ENCODE peak calls at places on chromosomes 6 and 20, in four cellular contexts. R, L, H and Q are unnamed samples.

GRCh38 chr6:160393966-160394653 is 45.9 kb downstream of the SLC22A3 start:
- DNase-seq in L (no peak), H (peak; percentile 48), R (no peak), Q (no peak)

GRCh38 chr6:11659757-11660156 is 118.8 kb downstream of the ADTRP start:
- DNase-seq in H (no peak), L (peak; percentile 32), R (no peak), Q (no peak)

GRCh38 chr6:155273438-155273837 is 9.6 kb downstream of the CLDN20 start:
- DNase-seq in L (peak; percentile 37), R (no peak), H (no peak), Q (peak; percentile 48)

GRCh38 chr6:16787128-16787685 is 25.9 kb upstream of the ATXN1 start:
- DNase-seq in H (no peak), R (no peak), L (no peak), Q (peak; percentile 78)

GRCh38 chr6:56959938-56960337 is 5.0 kb downstream of the BEND6 start:
- DNase-seq in H (no peak), L (no peak), R (no peak), Q (no peak)

GRCh38 chr20:1664911-1665310 is 7.3 kb upstream of the SIRPG start:
- DNase-seq in R (no peak), H (no peak), L (no peak), Q (no peak)

GRCh38 chr6:159357211-159357920 is 188.2 kb downstream of the FNDC1 start:
- DNase-seq in H (no peak), R (no peak), L (no peak), Q (no peak)

GRCh38 chr6:110939429-110939828 is 19.1 kb upstream of the GTF3C6 start:
- DNase-seq in L (no peak), R (no peak), H (no peak), Q (no peak)

GRCh38 chr20:35226775-35227681 is 538 bp downstream of the MMP24 start:
- DNase-seq in R (no peak), L (no peak), H (peak; percentile 41), Q (peak; percentile 62)

GRCh38 chr20:7392551-7392950 is 547.7 kb downstream of the HAO1 start:
- DNase-seq in R (no peak), H (no peak), L (no peak), Q (no peak)

GRCh38 chr20:57920971-57921370 is 211.2 kb upstream of the PMEPA1 start:
- DNase-seq in L (no peak), R (no peak), H (no peak), Q (no peak)

GRCh38 chr20:20463933-20464374 is 96.0 kb downstream of the INSM1 start:
- DNase-seq in L (no peak), H (no peak), R (no peak), Q (peak; percentile 90)

GRCh38 chr6:2688416-2689064 is 62.2 kb downstream of the MYLK4 start:
- DNase-seq in H (no peak), L (peak; percentile 70), R (no peak), Q (no peak)

GRCh38 chr20:41047279-41047974 is 18.8 kb downstream of the TOP1 start:
- DNase-seq in H (no peak), R (no peak), L (no peak), Q (no peak)

GRCh38 chr6:37791156-37791919 is 28.2 kb upstream of the ZFAND3 start:
- DNase-seq in H (peak; percentile 89), L (peak; percentile 93), R (peak; percentile 96), Q (peak; percentile 97)

GRCh38 chr6:57421503-57421902 is 104.1 kb downstream of the PRIM2 start:
- DNase-seq in L (no peak), H (no peak), R (no peak), Q (no peak)

GRCh38 chr6:136822051-136822378 is 377 bp upstream of the PEX7 start:
- DNase-seq in H (no peak), R (no peak), L (no peak), Q (no peak)

GRCh38 chr6:154805288-154805911 is 72.2 kb downstream of the SCAF8 start:
- DNase-seq in L (no peak), H (no peak), R (no peak), Q (peak; percentile 61)

GRCh38 chr6:72651191-72651590 is 29.3 kb downstream of the KCNQ5 start:
- DNase-seq in L (no peak), R (no peak), H (no peak), Q (no peak)

GRCh38 chr6:72650081-72650745 is 28.3 kb downstream of the KCNQ5 start:
- DNase-seq in R (no peak), L (no peak), H (no peak), Q (no peak)

GRCh38 chr6:72653032-72653431 is 31.2 kb downstream of the KCNQ5 start:
- DNase-seq in H (no peak), L (no peak), R (no peak), Q (no peak)

GRCh38 chr6:72654101-72654618 is 32.3 kb downstream of the KCNQ5 start:
- DNase-seq in L (no peak), R (no peak), H (no peak), Q (no peak)

GRCh38 chr6:72651967-72652956 is 30.4 kb downstream of the KCNQ5 start:
- DNase-seq in L (no peak), R (no peak), H (no peak), Q (no peak)
- H3K27ac ChIP-seq in L (no peak overlapping the region), R (no peak overlapping the region), H (no peak overlapping the region), Q (no peak overlapping the region)

GRCh38 chr6:100462396-100462795 is 2.3 kb downstream of the SIM1 start:
- DNase-seq in H (no peak), L (no peak), R (no peak), Q (no peak)
- H3K4me3 ChIP-seq in H (no peak overlapping the region), L (no peak overlapping the region), R (no peak overlapping the region), Q (no peak overlapping the region)

GRCh38 chr6:90413867-90414266 is 117.2 kb upstream of the BACH2 start:
- DNase-seq in L (no peak), R (no peak), H (peak; percentile 62), Q (peak; percentile 68)

GRCh38 chr6:90412538-90413369 is 116.1 kb upstream of the BACH2 start:
- DNase-seq in R (no peak), L (no peak), H (no peak), Q (no peak)

GRCh38 chr6:90415178-90415577 is 118.5 kb upstream of the BACH2 start:
- DNase-seq in R (no peak), H (no peak), L (no peak), Q (no peak)

GRCh38 chr6:90413396-90413795 is 116.8 kb upstream of the BACH2 start:
- DNase-seq in R (no peak), H (no peak), L (no peak), Q (no peak)

GRCh38 chr6:90414352-90414751 is 117.7 kb upstream of the BACH2 start:
- DNase-seq in L (no peak), H (no peak), R (no peak), Q (no peak)
- TF ChIP-seq CTCF in L (no peak), H (no peak), R (no peak), Q (no peak)

GRCh38 chr6:157556671-157557430 is 175.9 kb downstream of the ZDHHC14 start:
- DNase-seq in H (no peak), R (no peak), L (no peak), Q (no peak)

GRCh38 chr6:157554747-157555146 is 173.8 kb downstream of the ZDHHC14 start:
- DNase-seq in L (no peak), H (no peak), R (no peak), Q (no peak)

GRCh38 chr6:157558049-157558448 is 177.1 kb downstream of the ZDHHC14 start:
- DNase-seq in R (no peak), L (no peak), H (no peak), Q (no peak)

GRCh38 chr6:157557541-157557940 is 176.6 kb downstream of the ZDHHC14 start:
- DNase-seq in R (no peak), L (no peak), H (no peak), Q (no peak)

DNA sequence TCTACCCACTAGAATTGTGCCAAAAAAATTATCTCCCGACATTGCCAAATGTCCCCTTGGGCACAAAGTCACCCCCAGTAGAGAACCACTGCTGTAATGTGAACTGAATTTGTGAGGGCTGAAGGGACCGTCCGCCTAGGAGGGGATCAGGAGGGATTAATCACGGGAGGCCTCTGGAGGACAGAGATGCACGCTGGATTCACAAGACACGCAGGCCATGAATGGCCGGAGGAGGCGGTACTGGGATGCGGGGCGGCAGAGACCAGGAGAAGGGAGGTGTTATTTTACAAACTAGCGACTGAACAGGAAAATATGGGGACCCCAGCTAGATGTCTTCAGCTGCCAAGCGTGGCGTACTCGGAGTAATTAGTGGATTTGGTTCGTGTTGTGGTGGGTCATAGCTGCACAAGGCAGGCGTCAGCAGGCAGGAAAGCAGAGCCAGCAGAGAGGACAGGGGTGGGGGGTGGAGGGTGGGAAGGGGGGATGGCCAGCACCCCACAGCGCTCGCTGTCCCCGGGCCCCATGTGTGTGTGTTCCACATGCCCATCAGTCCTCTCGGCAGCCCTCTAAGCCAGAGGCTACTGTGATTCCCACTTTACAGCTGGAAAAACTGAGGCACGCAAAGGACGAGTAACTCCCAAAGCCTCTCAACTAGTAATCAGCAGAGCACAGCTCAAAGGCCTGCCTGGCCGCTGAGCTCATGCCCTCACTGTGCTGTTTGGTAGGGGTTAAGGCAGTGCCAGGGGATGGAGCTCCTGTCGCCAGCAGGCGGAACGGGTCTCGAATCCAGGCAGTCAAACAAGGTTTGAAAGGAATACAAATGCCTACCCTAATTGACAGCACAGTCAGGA is 175.0 kb downstream of the ZDHHC14 start:
- DNase-seq in L (no peak), R (no peak), H (no peak), Q (no peak)
- H3K27ac ChIP-seq in L (no peak overlapping the region), R (no peak overlapping the region), H (no peak overlapping the region), Q (no peak overlapping the region)

DNA sequence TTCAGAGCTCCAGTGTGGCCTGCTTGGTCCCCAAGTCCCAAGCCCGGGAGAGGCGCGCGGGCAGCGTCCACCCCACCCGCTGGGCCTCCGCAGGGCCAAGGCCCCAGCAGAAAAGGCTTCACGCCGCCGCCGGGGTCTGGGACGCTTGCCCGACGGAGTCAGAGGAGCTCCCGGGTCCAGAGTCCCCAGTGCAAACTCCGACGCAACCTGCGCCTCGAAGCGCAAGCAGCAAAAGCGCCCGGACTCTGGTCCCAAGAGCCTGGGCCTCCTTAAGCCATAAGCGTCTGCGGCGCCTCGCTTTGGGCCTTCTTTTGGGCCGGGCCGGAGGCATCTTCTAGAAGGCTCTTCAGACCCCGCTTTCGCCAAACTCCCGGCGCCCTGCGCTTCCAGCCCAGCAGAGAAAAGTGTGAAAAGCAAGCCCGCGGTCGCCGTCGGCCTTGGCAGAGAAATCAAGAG is 1.4 kb downstream of the TBX18 start:
- DNase-seq in R (no peak), L (no peak), H (peak; percentile 51), Q (peak; percentile 57)
- H3K4me3 ChIP-seq in R (peak overlapping the region; percentile 7), L (no peak overlapping the region), H (peak overlapping the region; percentile 57), Q (peak overlapping the region; percentile 72)